ENCODE peak calls at places on chromosome 19, in six cellular contexts. One of them, this sample, is unnamed.

GRCh38 chr19:13014101-13014920 is 19.0 kb downstream of the NFIX start:
- DNase-seq in NCI-H774: no peak
- DNase-seq in nucleus accumbens: no peak
- DNase-seq in NCI-H1417 treated with DMSO at 0.1 percent for 48 hours: no peak
- DNase-seq in AG20443: no peak
- DNase-seq in GM04503: no peak
- DNase-seq in this sample: no peak

GRCh38 chr19:42193706-42194105 is 23.8 kb downstream of the DEDD2 start:
- DNase-seq in NCI-H774: no peak
- DNase-seq in nucleus accumbens: no peak
- DNase-seq in NCI-H1417 treated with DMSO at 0.1 percent for 48 hours: no peak
- DNase-seq in AG20443: no peak
- DNase-seq in GM04503: no peak
- DNase-seq in this sample: no peak

GRCh38 chr19:19740755-19741154 is 7.8 kb upstream of the ZNF14 start:
- DNase-seq in NCI-H774: no peak
- DNase-seq in nucleus accumbens: no peak
- DNase-seq in NCI-H1417 treated with DMSO at 0.1 percent for 48 hours: no peak
- DNase-seq in AG20443: no peak
- DNase-seq in GM04503: no peak
- DNase-seq in this sample: no peak

GRCh38 chr19:27673986-27674385 is 1539.0 kb downstream of the UQCRFS1 start:
- DNase-seq in NCI-H774: no peak
- DNase-seq in nucleus accumbens: no peak
- DNase-seq in NCI-H1417 treated with DMSO at 0.1 percent for 48 hours: no peak
- DNase-seq in AG20443: no peak
- DNase-seq in GM04503: no peak
- DNase-seq in this sample: no peak

GRCh38 chr19:31147234-31147633 is 202.0 kb downstream of the TSHZ3 start:
- DNase-seq in NCI-H774: no peak
- DNase-seq in nucleus accumbens: no peak
- DNase-seq in NCI-H1417 treated with DMSO at 0.1 percent for 48 hours: no peak
- DNase-seq in AG20443: no peak
- DNase-seq in GM04503: no peak
- DNase-seq in this sample: no peak

GRCh38 chr19:15195381-15195964 is 5.3 kb downstream of the NOTCH3 start:
- DNase-seq in NCI-H774: peak; percentile 60
- DNase-seq in nucleus accumbens: no peak
- DNase-seq in NCI-H1417 treated with DMSO at 0.1 percent for 48 hours: no peak
- DNase-seq in AG20443: peak; percentile 90
- DNase-seq in GM04503: no peak
- DNase-seq in this sample: no peak

GRCh38 chr19:40690699-40691420 is 409 bp upstream of the NUMBL start:
- DNase-seq in NCI-H774: peak; percentile 77
- DNase-seq in nucleus accumbens: peak; percentile 77
- DNase-seq in NCI-H1417 treated with DMSO at 0.1 percent for 48 hours: peak; percentile 74
- DNase-seq in AG20443: peak; percentile 98
- DNase-seq in GM04503: peak; percentile 32
- DNase-seq in this sample: peak; percentile 96

GRCh38 chr19:35037716-35038622 is 3.6 kb upstream of the HPN start:
- DNase-seq in NCI-H774: no peak
- DNase-seq in nucleus accumbens: no peak
- DNase-seq in NCI-H1417 treated with DMSO at 0.1 percent for 48 hours: no peak
- DNase-seq in AG20443: peak; percentile 58
- DNase-seq in GM04503: no peak
- DNase-seq in this sample: no peak

GRCh38 chr19:30083125-30083681 is 141.2 kb downstream of the URI1 start:
- DNase-seq in NCI-H774: no peak
- DNase-seq in nucleus accumbens: no peak
- DNase-seq in NCI-H1417 treated with DMSO at 0.1 percent for 48 hours: no peak
- DNase-seq in AG20443: no peak
- DNase-seq in GM04503: no peak
- DNase-seq in this sample: no peak

GRCh38 chr19:46487802-46488445 is 7.7 kb downstream of the PNMA8B start:
- DNase-seq in NCI-H774: peak; percentile 33
- DNase-seq in nucleus accumbens: no peak
- DNase-seq in NCI-H1417 treated with DMSO at 0.1 percent for 48 hours: no peak
- DNase-seq in AG20443: peak; percentile 90
- DNase-seq in GM04503: no peak
- DNase-seq in this sample: peak; percentile 74

GRCh38 chr19:55253842-55254624 is 4.8 kb downstream of the PPP6R1 start:
- DNase-seq in NCI-H774: peak; percentile 75
- DNase-seq in nucleus accumbens: no peak
- DNase-seq in NCI-H1417 treated with DMSO at 0.1 percent for 48 hours: peak; percentile 20
- DNase-seq in AG20443: no peak
- DNase-seq in GM04503: no peak
- DNase-seq in this sample: no peak

GRCh38 chr19:23972161-23972560 is 57.5 kb downstream of the ZNF726 start:
- DNase-seq in NCI-H774: no peak
- DNase-seq in nucleus accumbens: no peak
- DNase-seq in NCI-H1417 treated with DMSO at 0.1 percent for 48 hours: no peak
- DNase-seq in AG20443: no peak
- DNase-seq in GM04503: no peak
- DNase-seq in this sample: no peak

GRCh38 chr19:2552859-2553258 is 76.9 kb downstream of the GADD45B start:
- DNase-seq in NCI-H774: no peak
- DNase-seq in nucleus accumbens: no peak
- DNase-seq in NCI-H1417 treated with DMSO at 0.1 percent for 48 hours: no peak
- DNase-seq in AG20443: no peak
- DNase-seq in GM04503: no peak
- DNase-seq in this sample: no peak

GRCh38 chr19:53004242-53004641 is 9.5 kb upstream of the ERVV-1 start:
- DNase-seq in NCI-H774: no peak
- DNase-seq in nucleus accumbens: no peak
- DNase-seq in NCI-H1417 treated with DMSO at 0.1 percent for 48 hours: no peak
- DNase-seq in AG20443: no peak
- DNase-seq in GM04503: no peak
- DNase-seq in this sample: no peak

GRCh38 chr19:2949939-2950285 is 5.1 kb upstream of the ZNF77 start:
- DNase-seq in NCI-H774: no peak
- DNase-seq in nucleus accumbens: no peak
- DNase-seq in NCI-H1417 treated with DMSO at 0.1 percent for 48 hours: no peak
- DNase-seq in AG20443: no peak
- DNase-seq in GM04503: no peak
- DNase-seq in this sample: peak; percentile 98

GRCh38 chr19:23393121-23393520 is 2.1 kb downstream of the ZNF91 start:
- DNase-seq in NCI-H774: no peak
- DNase-seq in nucleus accumbens: no peak
- DNase-seq in NCI-H1417 treated with DMSO at 0.1 percent for 48 hours: no peak
- DNase-seq in AG20443: no peak
- DNase-seq in GM04503: no peak
- DNase-seq in this sample: no peak

GRCh38 chr19:41957838-41958366 is 1.2 kb downstream of the RABAC1 start:
- DNase-seq in NCI-H774: peak; percentile 72
- DNase-seq in nucleus accumbens: no peak
- DNase-seq in NCI-H1417 treated with DMSO at 0.1 percent for 48 hours: peak; percentile 32
- DNase-seq in AG20443: peak; percentile 87
- DNase-seq in GM04503: peak; percentile 41
- DNase-seq in this sample: peak; percentile 93

GRCh38 chr19:46609511-46610412 is 8.6 kb downstream of the CALM3 start:
- DNase-seq in NCI-H774: no peak
- DNase-seq in nucleus accumbens: no peak
- DNase-seq in NCI-H1417 treated with DMSO at 0.1 percent for 48 hours: no peak
- DNase-seq in AG20443: no peak
- DNase-seq in GM04503: no peak
- DNase-seq in this sample: no peak

GRCh38 chr19:16945364-16945714 is 56.5 kb downstream of the F2RL3 start:
- DNase-seq in NCI-H774: no peak
- DNase-seq in nucleus accumbens: no peak
- DNase-seq in NCI-H1417 treated with DMSO at 0.1 percent for 48 hours: no peak
- DNase-seq in AG20443: peak; percentile 6
- DNase-seq in GM04503: no peak
- DNase-seq in this sample: no peak

GRCh38 chr19:46845959-46846459 is 4.6 kb downstream of the AP2S1 start:
- DNase-seq in NCI-H774: no peak
- DNase-seq in nucleus accumbens: no peak
- DNase-seq in NCI-H1417 treated with DMSO at 0.1 percent for 48 hours: no peak
- DNase-seq in AG20443: no peak
- DNase-seq in GM04503: no peak
- DNase-seq in this sample: peak; percentile 43

GRCh38 chr19:46970815-46971214 is 48.8 kb upstream of the NPAS1 start:
- DNase-seq in NCI-H774: no peak
- DNase-seq in nucleus accumbens: no peak
- DNase-seq in NCI-H1417 treated with DMSO at 0.1 percent for 48 hours: no peak
- DNase-seq in AG20443: peak; percentile 90
- DNase-seq in GM04503: peak; percentile 100
- DNase-seq in this sample: no peak

GRCh38 chr19:45423589-45424190 is at the start of gene ERCC1:
- DNase-seq in NCI-H774: peak; percentile 97
- DNase-seq in nucleus accumbens: peak; percentile 55
- DNase-seq in NCI-H1417 treated with DMSO at 0.1 percent for 48 hours: peak; percentile 95
- DNase-seq in AG20443: peak; percentile 95
- DNase-seq in GM04503: peak; percentile 65
- DNase-seq in this sample: peak; percentile 98

GRCh38 chr19:58356236-58356970 is 3.1 kb upstream of the A1BG start:
- DNase-seq in NCI-H774: no peak
- DNase-seq in nucleus accumbens: no peak
- DNase-seq in NCI-H1417 treated with DMSO at 0.1 percent for 48 hours: no peak
- DNase-seq in AG20443: peak; percentile 56
- DNase-seq in GM04503: no peak
- DNase-seq in this sample: no peak

GRCh38 chr19:15544970-15545369 is 36.6 kb downstream of the CYP4F22 start:
- DNase-seq in NCI-H774: no peak
- DNase-seq in nucleus accumbens: no peak
- DNase-seq in NCI-H1417 treated with DMSO at 0.1 percent for 48 hours: no peak
- DNase-seq in AG20443: no peak
- DNase-seq in GM04503: no peak
- DNase-seq in this sample: peak; percentile 51

GRCh38 chr19:39413269-39413902 is 917 bp downstream of the PLEKHG2 start:
- DNase-seq in NCI-H774: no peak
- DNase-seq in nucleus accumbens: no peak
- DNase-seq in NCI-H1417 treated with DMSO at 0.1 percent for 48 hours: no peak
- DNase-seq in AG20443: peak; percentile 68
- DNase-seq in GM04503: no peak
- DNase-seq in this sample: peak; percentile 70

GRCh38 chr19:4365341-4365740 is 22.0 kb downstream of the MPND start:
- DNase-seq in NCI-H774: no peak
- DNase-seq in nucleus accumbens: no peak
- DNase-seq in NCI-H1417 treated with DMSO at 0.1 percent for 48 hours: no peak
- DNase-seq in AG20443: no peak
- DNase-seq in GM04503: no peak
- DNase-seq in this sample: no peak

GRCh38 chr19:42066075-42066754 is 3.8 kb downstream of the GRIK5 start:
- DNase-seq in NCI-H774: no peak
- DNase-seq in nucleus accumbens: no peak
- DNase-seq in NCI-H1417 treated with DMSO at 0.1 percent for 48 hours: no peak
- DNase-seq in AG20443: peak; percentile 48
- DNase-seq in GM04503: no peak
- DNase-seq in this sample: peak; percentile 83

GRCh38 chr19:30649934-30650614 is 277.9 kb downstream of the ZNF536 start:
- DNase-seq in NCI-H774: peak; percentile 9
- DNase-seq in nucleus accumbens: no peak
- DNase-seq in NCI-H1417 treated with DMSO at 0.1 percent for 48 hours: no peak
- DNase-seq in AG20443: peak; percentile 74
- DNase-seq in GM04503: no peak
- DNase-seq in this sample: peak; percentile 45

GRCh38 chr19:4291200-4291732 is 10.9 kb downstream of the TMIGD2 start:
- DNase-seq in NCI-H774: no peak
- DNase-seq in nucleus accumbens: no peak
- DNase-seq in NCI-H1417 treated with DMSO at 0.1 percent for 48 hours: no peak
- DNase-seq in AG20443: no peak
- DNase-seq in GM04503: no peak
- DNase-seq in this sample: no peak

GRCh38 chr19:49019242-49019932 is 2.5 kb upstream of the LHB start:
- DNase-seq in NCI-H774: peak; percentile 67
- DNase-seq in nucleus accumbens: no peak
- DNase-seq in NCI-H1417 treated with DMSO at 0.1 percent for 48 hours: no peak
- DNase-seq in AG20443: peak; percentile 72
- DNase-seq in GM04503: no peak
- DNase-seq in this sample: peak; percentile 91

GRCh38 chr19:1261863-1262686 is 7.1 kb upstream of the CIRBP start:
- DNase-seq in NCI-H774: peak; percentile 11
- DNase-seq in nucleus accumbens: no peak
- DNase-seq in NCI-H1417 treated with DMSO at 0.1 percent for 48 hours: no peak
- DNase-seq in AG20443: no peak
- DNase-seq in GM04503: no peak
- DNase-seq in this sample: no peak

GRCh38 chr19:11479090-11479469 is 1.8 kb downstream of the ELAVL3 start:
- DNase-seq in NCI-H774: no peak
- DNase-seq in nucleus accumbens: no peak
- DNase-seq in NCI-H1417 treated with DMSO at 0.1 percent for 48 hours: no peak
- DNase-seq in AG20443: no peak
- DNase-seq in GM04503: no peak
- DNase-seq in this sample: no peak

GRCh38 chr19:48635263-48635965 is 1.8 kb downstream of the DBP start:
- DNase-seq in NCI-H774: peak; percentile 65
- DNase-seq in nucleus accumbens: no peak
- DNase-seq in NCI-H1417 treated with DMSO at 0.1 percent for 48 hours: no peak
- DNase-seq in AG20443: peak; percentile 79
- DNase-seq in GM04503: no peak
- DNase-seq in this sample: peak; percentile 80

GRCh38 chr19:33434090-33434885 is 60.8 kb downstream of the CEBPG start:
- DNase-seq in NCI-H774: no peak
- DNase-seq in nucleus accumbens: no peak
- DNase-seq in NCI-H1417 treated with DMSO at 0.1 percent for 48 hours: no peak
- DNase-seq in AG20443: no peak
- DNase-seq in GM04503: no peak
- DNase-seq in this sample: no peak

GRCh38 chr19:17605761-17606745 is 50.6 kb downstream of the COLGALT1 start:
- DNase-seq in NCI-H774: peak; percentile 92
- DNase-seq in nucleus accumbens: no peak
- DNase-seq in NCI-H1417 treated with DMSO at 0.1 percent for 48 hours: peak; percentile 59
- DNase-seq in AG20443: peak; percentile 95
- DNase-seq in GM04503: no peak
- DNase-seq in this sample: peak; percentile 96

This sample was measured in K562.